ENCODE peak calls at places on chromosomes 7 and 10, in four cellular contexts. Q is sigmoid colon, V is AG04450, L is choroid plexus epithelial cell. U is an unnamed sample.

GRCh38 chr10:17655567-17656146 is 11.7 kb downstream of the STAM start:
- DNase-seq in Q (no peak), V (no peak), L (peak; percentile 62), U (no peak)

GRCh38 chr10:118528426-118528825 is 67.0 kb downstream of the PRLHR start:
- DNase-seq in Q (no peak), V (no peak), L (no peak), U (no peak)

GRCh38 chr10:125035136-125035535 is 93.2 kb downstream of the ZRANB1 start:
- DNase-seq in Q (no peak), V (peak; percentile 83), L (peak; percentile 91), U (no peak)

GRCh38 chr7:150378853-150379589 is at the start of gene ZNF775:
- DNase-seq in Q (peak; percentile 98), V (peak; percentile 79), L (peak; percentile 93), U (peak; percentile 97)

GRCh38 chr7:137492889-137493288 is 149.4 kb upstream of the PTN start:
- DNase-seq in Q (no peak), V (no peak), L (no peak), U (peak; percentile 53)

GRCh38 chr7:31724696-31725095 is 37.7 kb downstream of the PPP1R17 start:
- DNase-seq in Q (no peak), V (no peak), L (no peak), U (no peak)

GRCh38 chr10:132793871-132794849 is 8.2 kb upstream of the NKX6-2 start:
- DNase-seq in Q (no peak), V (no peak), L (no peak), U (no peak)

GRCh38 chr7:5274441-5274840 is 8.3 kb upstream of the SLC29A4 start:
- DNase-seq in Q (no peak), V (no peak), L (no peak), U (no peak)

GRCh38 chr7:101952355-101953247 is 135.2 kb downstream of the CUX1 start:
- DNase-seq in Q (peak; percentile 78), V (peak; percentile 61), L (peak; percentile 67), U (no peak)

GRCh38 chr7:83629117-83629880 is 19.6 kb downstream of the SEMA3E start:
- DNase-seq in Q (no peak), V (no peak), L (no peak), U (no peak)

GRCh38 chr10:44650576-44651394 is 260.4 kb upstream of the TMEM72 start:
- DNase-seq in Q (no peak), V (no peak), L (no peak), U (no peak)

GRCh38 chr7:51376420-51377092 is 59.9 kb upstream of the COBL start:
- DNase-seq in Q (no peak), V (no peak), L (no peak), U (no peak)

GRCh38 chr10:71204746-71205145 is 7.6 kb upstream of the UNC5B start:
- DNase-seq in Q (no peak), V (no peak), L (no peak), U (no peak)

GRCh38 chr7:24346129-24346528 is 62.1 kb downstream of the NPY start:
- DNase-seq in Q (no peak), V (no peak), L (no peak), U (no peak)

GRCh38 chr7:151206914-151207313 is 3.4 kb downstream of the H2BK1 start:
- DNase-seq in Q (no peak), V (no peak), L (no peak), U (no peak)

GRCh38 chr10:131047501-131047900 is 264.0 kb downstream of the TCERG1L start:
- DNase-seq in Q (no peak), V (no peak), L (no peak), U (no peak)

GRCh38 chr10:97020452-97021400 is 165.0 kb downstream of the SLIT1 start:
- DNase-seq in Q (peak; percentile 83), V (no peak), L (peak; percentile 58), U (peak; percentile 53)

GRCh38 chr10:117218654-117219053 is 21.4 kb downstream of the KCNK18 start:
- DNase-seq in Q (peak; percentile 41), V (no peak), L (no peak), U (no peak)

GRCh38 chr7:111846900-111847299 is 284.6 kb upstream of the IMMP2L start:
- DNase-seq in Q (no peak), V (no peak), L (peak; percentile 37), U (no peak)

GRCh38 chr7:83161851-83162401 is 758 bp downstream of the PCLO start:
- DNase-seq in Q (no peak), V (no peak), L (no peak), U (no peak)

GRCh38 chr7:157543791-157544190 is 207.0 kb downstream of the DNAJB6 start:
- DNase-seq in Q (no peak), V (no peak), L (no peak), U (no peak)

GRCh38 chr7:103915958-103916357 is 73.5 kb downstream of the RELN start:
- DNase-seq in Q (no peak), V (no peak), L (peak; percentile 4), U (no peak)

GRCh38 chr10:50615654-50616053 is 8.1 kb downstream of the SGMS1 start:
- DNase-seq in Q (no peak), V (no peak), L (no peak), U (no peak)

GRCh38 chr7:36119005-36119711 is 33.9 kb upstream of the EEPD1 start:
- DNase-seq in Q (no peak), V (peak; percentile 93), L (peak; percentile 99), U (no peak)

GRCh38 chr7:31311465-31312074 is 29.0 kb downstream of the NEUROD6 start:
- DNase-seq in Q (no peak), V (no peak), L (no peak), U (no peak)

GRCh38 chr7:13276977-13277376 is 589.5 kb downstream of the ARL4A start:
- DNase-seq in Q (no peak), V (no peak), L (peak; percentile 20), U (no peak)

GRCh38 chr7:74372060-74372408 is 81.7 kb upstream of the GTF2IRD1 start:
- DNase-seq in Q (no peak), V (no peak), L (no peak), U (no peak)

GRCh38 chr7:33986951-33987948 is 81.9 kb downstream of the BMPER start:
- DNase-seq in Q (no peak), V (peak; percentile 95), L (peak; percentile 99), U (no peak)

GRCh38 chr10:44990965-44991364 is 9.8 kb upstream of the ZNF22 start:
- DNase-seq in Q (peak; percentile 65), V (no peak), L (no peak), U (no peak)

GRCh38 chr7:26038201-26038990 is 113.6 kb upstream of the NFE2L3 start:
- DNase-seq in Q (no peak), V (no peak), L (no peak), U (no peak)

GRCh38 chr7:80711521-80711920 is 73.1 kb downstream of the CD36 start:
- DNase-seq in Q (no peak), V (no peak), L (no peak), U (no peak)

GRCh38 chr10:114278884-114279191 is 39.8 kb downstream of the VWA2 start:
- DNase-seq in Q (no peak), V (no peak), L (no peak), U (no peak)

GRCh38 chr7:155962968-155963300 is 150.7 kb upstream of the SHH start:
- DNase-seq in Q (peak; percentile 42), V (no peak), L (no peak), U (no peak)

GRCh38 chr7:103637080-103637479 is 191.1 kb upstream of the SLC26A5 start:
- DNase-seq in Q (no peak), V (peak; percentile 81), L (peak; percentile 88), U (no peak)

GRCh38 chr10:49298666-49298989 is 342 bp upstream of the C10orf71 start:
- DNase-seq in Q (peak; percentile 65), V (no peak), L (peak; percentile 41), U (no peak)

GRCh38 chr10:70902659-70903261 is 14.4 kb upstream of the PCBD1 start:
- DNase-seq in Q (no peak), V (no peak), L (no peak), U (no peak)

GRCh38 chr10:43653746-43654145 is 5.1 kb upstream of the ZNF32 start:
- DNase-seq in Q (no peak), V (no peak), L (peak; percentile 63), U (no peak)

GRCh38 chr10:102322914-102323313 is 72.6 kb upstream of the NFKB2 start:
- DNase-seq in Q (no peak), V (no peak), L (peak; percentile 35), U (no peak)

GRCh38 chr10:14653271-14654161 is 121.2 kb downstream of the FAM107B start:
- DNase-seq in Q (no peak), V (peak; percentile 38), L (peak; percentile 95), U (no peak)

GRCh38 chr10:22927661-22928403 is at the start of gene ARMC3:
- DNase-seq in Q (peak; percentile 65), V (no peak), L (peak; percentile 49), U (peak; percentile 46)
- H3K4me3 ChIP-seq in Q (peak within 1 kb of the TSS; percentile 30), V (peak within 1 kb of the TSS; percentile 47), L (peak within 1 kb of the TSS; percentile 59), U (peak within 1 kb of the TSS; percentile 20)

GRCh38 chr10:122142652-122143237 is 128.4 kb upstream of the BTBD16 start:
- DNase-seq in Q (no peak), V (no peak), L (no peak), U (no peak)
- H3K4me3 ChIP-seq in Q (no peak overlapping the region), V (no peak overlapping the region), L (no peak overlapping the region), U (no peak overlapping the region)

GRCh38 chr10:89301721-89302445 is at the start of gene IFIT2:
- DNase-seq in Q (no peak), V (peak; percentile 42), L (peak; percentile 85), U (no peak)
- H3K4me3 ChIP-seq in Q (peak within 1 kb of the TSS; percentile 49), V (peak within 1 kb of the TSS; percentile 61), L (peak within 1 kb of the TSS; percentile 53), U (peak within 1 kb of the TSS; percentile 58)

DNA sequence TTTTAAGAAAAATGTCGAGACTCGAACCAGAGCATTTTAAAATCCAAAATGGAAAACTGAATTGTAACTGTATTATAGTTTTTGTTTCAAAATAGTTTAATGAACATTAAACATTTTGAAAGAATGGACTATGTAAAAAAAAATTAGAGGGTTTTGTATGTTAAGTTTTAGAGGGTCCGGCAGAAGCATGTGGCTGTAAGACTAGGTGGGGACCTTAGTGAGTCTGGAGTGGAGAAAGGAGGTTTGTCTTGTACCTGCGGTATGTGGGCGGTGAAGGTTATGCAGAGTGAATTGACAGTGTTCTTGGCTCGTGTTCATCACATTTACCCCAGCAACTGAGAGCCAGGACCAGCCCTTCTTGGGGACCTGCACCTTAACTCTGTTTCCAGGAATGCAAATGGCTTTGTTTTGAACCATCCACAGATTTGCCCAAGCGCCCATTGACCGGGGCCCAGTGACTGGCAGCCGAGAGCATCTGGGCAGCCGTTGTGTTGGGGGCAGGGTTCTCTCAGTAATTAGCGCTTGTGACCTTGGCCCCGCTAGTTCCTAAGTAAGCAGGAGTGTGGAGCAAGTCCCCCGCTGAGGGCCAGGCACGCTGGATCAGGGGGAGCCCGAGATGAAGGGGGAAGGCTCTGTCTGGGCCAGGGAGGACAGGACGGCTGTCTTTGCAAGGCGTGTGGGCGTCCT is 1.4 kb upstream of the KLF6 start:
- DNase-seq in Q (peak; percentile 74), V (no peak), L (peak; percentile 76), U (no peak)
- H3K4me3 ChIP-seq in Q (peak overlapping the region; percentile 84), V (peak overlapping the region; percentile 71), L (peak overlapping the region; percentile 70), U (no peak overlapping the region)

GRCh38 chr10:101123815-101124617 is 7.1 kb upstream of the TLX1 start:
- DNase-seq in Q (peak; percentile 37), V (no peak), L (no peak), U (no peak)
- H3K4me3 ChIP-seq in Q (peak overlapping the region; percentile 34), V (no peak overlapping the region), L (no peak overlapping the region), U (no peak overlapping the region)

U was measured in left lung.